ENCODE peak calls at places on chromosomes 11 and 22, in ten cellular contexts. U is RWPE1; T is ELF-1; P is effector CD8-positive, alpha-beta T cell; W is stimulated activated CD8-positive, alpha-beta memory T cell treated with anti-CD3 and anti-CD28 coated beads, Interleukin-15, amount 100 ng/mL, for 1 hour; D is NCI-H2081 treated with DMSO at 0.1 percent for 48 hours; I is kidney tubule cell; B is GDM1; C is heart left ventricle; M is nucleus accumbens. N is an unnamed sample.

GRCh38 chr11:76706667-76707066 is 36.1 kb upstream of the LRRC32 start:
- DNase-seq in U (peak; percentile 29), T (no peak), P (no peak), W (no peak), D (no peak), I (no peak), B (no peak), C (no peak), M (no peak), N (no peak)

GRCh38 chr11:12860827-12861226 is 148.3 kb upstream of the RASSF10 start:
- DNase-seq in U (no peak), T (no peak), P (no peak), W (no peak), D (no peak), I (no peak), B (no peak), C (no peak), M (no peak), N (no peak)

GRCh38 chr22:45192701-45193187 is 29.0 kb downstream of the NUP50 start:
- DNase-seq in U (no peak), T (peak; percentile 84), P (no peak), W (no peak), D (no peak), I (no peak), B (no peak), C (no peak), M (no peak), N (no peak)

GRCh38 chr11:107840120-107840479 is 18.5 kb downstream of the SLC35F2 start:
- DNase-seq in U (no peak), T (no peak), P (no peak), W (no peak), D (no peak), I (no peak), B (no peak), C (no peak), M (no peak), N (no peak)

GRCh38 chr11:30938801-30939200 is 352.6 kb upstream of the MPPED2 start:
- DNase-seq in U (no peak), T (no peak), P (no peak), W (no peak), D (no peak), I (no peak), B (no peak), C (no peak), M (no peak), N (no peak)

GRCh38 chr11:65120831-65121230 is 1.1 kb downstream of the FAU start:
- DNase-seq in U (no peak), T (no peak), P (no peak), W (no peak), D (no peak), I (no peak), B (no peak), C (no peak), M (no peak), N (no peak)

GRCh38 chr22:44575344-44576268 is 77.6 kb upstream of the RTL6 start:
- DNase-seq in U (no peak), T (no peak), P (no peak), W (no peak), D (no peak), I (no peak), B (no peak), C (peak; percentile 17), M (no peak), N (no peak)

GRCh38 chr11:95429376-95429907 is 198.4 kb upstream of the SESN3 start:
- DNase-seq in U (no peak), T (no peak), P (no peak), W (no peak), D (no peak), I (no peak), B (no peak), C (no peak), M (no peak), N (no peak)

GRCh38 chr11:130511765-130512164 is 63.3 kb downstream of the ADAMTS15 start:
- DNase-seq in U (no peak), T (no peak), P (no peak), W (no peak), D (no peak), I (peak; percentile 52), B (no peak), C (no peak), M (no peak), N (no peak)

GRCh38 chr11:35390737-35391682 is 28.3 kb downstream of the SLC1A2 start:
- DNase-seq in U (peak; percentile 58), T (no peak), P (no peak), W (no peak), D (no peak), I (peak; percentile 57), B (no peak), C (no peak), M (no peak), N (no peak)

GRCh38 chr11:17076517-17077239 is 789 bp downstream of the RPS13 start:
- DNase-seq in U (no peak), T (no peak), P (no peak), W (no peak), D (no peak), I (no peak), B (no peak), C (no peak), M (no peak), N (peak; percentile 31)

GRCh38 chr11:17985517-17985916 is 27.3 kb downstream of the SERGEF start:
- DNase-seq in U (peak; percentile 85), T (no peak), P (no peak), W (no peak), D (no peak), I (peak; percentile 88), B (no peak), C (no peak), M (no peak), N (no peak)